ENCODE peak calls at places on chromosomes 11 and 22, in ten cellular contexts. C, O, I, E, A, M, D, H, K and G are unnamed samples.

GRCh38 chr11:10669258-10670033 is 24.1 kb downstream of the IRAG1 start:
- DNase-seq in M (peak), O (no peak), K (no peak), E (no peak), A (peak), I (no peak), D (no peak), C (no peak), H (peak), G (no peak)

GRCh38 chr22:17171016-17171312 is 11.9 kb upstream of the HDHD5 start:
- DNase-seq in K (no peak), M (no peak), H (no peak), I (no peak), A (no peak), D (no peak), O (no peak), C (no peak), E (no peak), G (no peak)

GRCh38 chr11:33043221-33043833 is 4.0 kb downstream of the TCP11L1 start:
- DNase-seq in H (no peak), C (no peak), E (no peak), O (no peak), I (no peak), K (no peak), M (peak), D (no peak), A (no peak), G (no peak)

GRCh38 chr11:59556115-59556882 is 45.0 kb downstream of the OR4D9 start:
- DNase-seq in M (peak), I (no peak), A (peak), O (peak), C (peak), K (peak), E (no peak), D (peak), H (peak), G (peak)

GRCh38 chr11:125404811-125405481 is 91.1 kb downstream of the FEZ1 start:
- DNase-seq in I (peak), A (no peak), C (peak), E (peak), O (peak), M (no peak), H (peak), D (peak), K (peak), G (peak)

GRCh38 chr11:46912526-46913150 is 5.7 kb downstream of the LRP4 start:
- DNase-seq in M (no peak), C (no peak), E (no peak), I (no peak), H (peak), O (peak), A (no peak), D (no peak), K (no peak), G (peak)

GRCh38 chr11:128728767-128729587 is 35.1 kb downstream of the FLI1 start:
- DNase-seq in I (no peak), M (no peak), A (no peak), E (no peak), O (no peak), D (no peak), H (no peak), C (no peak), K (no peak), G (no peak)

GRCh38 chr22:31652911-31653684 is 8.9 kb downstream of the PISD start:
- DNase-seq in C (no peak), H (peak), K (no peak), A (no peak), I (no peak), D (no peak), M (no peak), O (no peak), E (no peak), G (no peak)

GRCh38 chr11:103631841-103632240 is 404.6 kb upstream of the DDI1 start:
- DNase-seq in M (no peak), K (no peak), I (no peak), D (no peak), O (no peak), H (no peak), A (no peak), C (no peak), E (no peak), G (no peak)

DNA sequence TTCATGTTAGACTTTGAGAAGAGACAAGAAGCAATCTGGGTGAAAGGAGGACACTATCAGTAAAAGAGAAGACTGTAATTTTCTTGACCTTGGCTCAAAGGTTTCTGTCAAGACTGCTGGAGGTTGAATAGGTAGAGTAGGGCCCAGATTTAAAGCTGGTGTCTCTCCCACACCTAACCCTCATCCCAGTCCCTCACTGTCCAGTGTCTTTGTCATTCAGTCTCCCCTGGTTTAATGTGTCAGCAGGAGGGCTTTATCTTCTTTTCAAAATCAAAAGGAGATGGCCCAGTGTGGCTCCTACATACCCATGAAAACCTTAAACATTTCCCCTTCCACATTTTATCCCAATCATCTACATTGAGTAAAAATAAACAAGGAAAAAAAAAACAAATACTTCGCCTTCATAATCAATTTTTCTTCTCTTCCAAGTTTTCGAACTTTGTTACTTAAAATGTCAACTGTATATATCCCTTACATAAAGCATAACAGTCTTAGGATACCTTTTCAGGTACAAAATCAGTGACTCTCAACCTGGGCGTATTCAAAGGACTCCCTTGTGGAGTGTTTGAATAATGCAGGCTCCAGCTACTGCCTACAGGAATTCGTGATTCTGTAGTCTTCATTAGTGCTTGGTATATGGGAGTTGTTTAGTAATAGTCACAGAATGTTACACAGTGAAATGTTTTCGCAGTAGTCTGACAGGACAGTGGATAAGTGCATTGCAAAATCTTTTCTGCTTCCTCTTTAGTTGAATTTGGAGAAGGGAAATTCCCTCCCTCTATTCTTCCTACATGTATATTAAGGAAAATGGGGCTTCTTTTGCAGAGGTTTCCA is 87.2 kb downstream of the FAT3 start:
- DNase-seq in M (no peak), D (no peak), I (no peak), C (no peak), K (no peak), E (no peak), H (no peak), O (no peak), A (no peak), G (no peak)
- TF ChIP-seq CTCF in M (no peak), D (no peak), I (no peak), C (peak), K (no peak), E (no peak), H (no peak), O (no peak), A (no peak), G (peak)

GRCh38 chr11:130449996-130450419 is 1.6 kb downstream of the ADAMTS15 start:
- DNase-seq in H (peak), M (peak), K (no peak), O (peak), I (peak), D (peak), C (no peak), A (no peak), E (peak), G (peak)
- TF ChIP-seq CTCF in H (peak), M (peak), K (no peak), O (peak), I (peak), D (peak), C (peak), A (peak), E (peak), G (peak)

GRCh38 chr22:22593964-22594656 is 35.0 kb upstream of the PRAME start:
- DNase-seq in E (no peak), I (peak), M (no peak), H (peak), K (peak), D (no peak), O (peak), C (no peak), A (no peak), G (peak)

GRCh38 chr22:22593250-22593649 is 34.2 kb upstream of the PRAME start:
- DNase-seq in E (no peak), M (no peak), I (no peak), D (no peak), O (no peak), C (no peak), A (no peak), K (no peak), H (no peak), G (no peak)

GRCh38 chr22:22590136-22590891 is 31.2 kb upstream of the PRAME start:
- DNase-seq in O (no peak), A (no peak), K (no peak), D (no peak), E (no peak), M (no peak), I (no peak), H (no peak), C (no peak), G (no peak)

GRCh38 chr22:22588485-22589164 is 29.6 kb upstream of the PRAME start:
- DNase-seq in I (no peak), H (no peak), D (no peak), K (no peak), M (no peak), O (no peak), A (no peak), E (no peak), C (no peak), G (no peak)

DNA sequence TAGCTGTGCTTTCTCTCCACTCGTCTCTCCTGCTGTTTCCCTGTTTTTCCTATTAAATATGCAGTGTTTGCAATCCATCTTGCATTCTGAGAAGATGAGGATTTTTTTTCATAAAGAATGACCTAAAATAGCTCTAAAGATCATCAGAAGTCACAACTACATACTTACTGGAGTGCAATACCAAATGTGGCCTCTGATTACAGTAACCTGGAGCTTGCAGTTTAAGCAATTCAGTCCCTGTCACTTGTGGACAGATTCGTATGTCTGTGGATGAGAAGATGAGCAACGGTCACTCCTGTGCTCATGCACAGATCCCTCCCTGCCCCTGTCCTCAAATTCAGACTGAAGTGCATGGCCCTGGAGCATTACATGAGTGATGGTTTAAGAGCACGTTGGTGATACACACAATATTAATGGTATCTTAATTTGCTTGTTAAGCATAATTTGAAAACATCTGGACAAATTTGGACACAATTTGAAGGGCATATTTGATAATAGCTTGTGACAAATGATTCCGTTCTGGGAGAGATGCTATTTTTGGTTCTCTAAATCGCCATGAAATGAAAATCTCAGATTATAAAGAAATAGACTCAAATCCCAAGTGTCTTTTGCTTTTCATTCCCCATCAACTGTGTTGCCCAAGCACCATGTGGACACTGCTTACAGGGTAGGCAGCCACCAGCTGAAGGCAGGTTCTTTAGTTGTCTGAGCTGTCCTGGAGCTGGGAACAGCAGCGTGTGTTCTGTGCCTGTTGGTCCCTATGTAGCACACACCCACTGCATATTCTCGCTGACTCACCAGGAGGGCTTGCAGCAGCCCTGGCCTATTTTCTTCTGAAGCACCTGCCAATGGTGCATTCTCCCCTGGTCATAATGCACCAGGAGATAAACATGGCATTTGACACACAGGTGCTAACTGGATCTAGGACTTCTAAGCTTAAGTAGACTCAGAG is 32.6 kb upstream of the PRAME start:
- DNase-seq in D (no peak), H (no peak), M (no peak), A (no peak), O (no peak), I (no peak), E (no peak), C (no peak), K (no peak), G (no peak)
- TF ChIP-seq CTCF in D (no peak), H (no peak), M (no peak), A (no peak), O (peak), I (no peak), E (no peak), C (no peak), K (peak), G (peak)

GRCh38 chr11:19395050-19395449 is 154.3 kb upstream of the E2F8 start:
- DNase-seq in O (no peak), M (no peak), H (no peak), A (no peak), D (no peak), C (no peak), I (no peak), E (no peak), K (no peak), G (no peak)

GRCh38 chr11:19400296-19400695 is 159.6 kb upstream of the E2F8 start:
- DNase-seq in M (no peak), K (no peak), I (no peak), H (no peak), E (no peak), A (no peak), D (no peak), O (no peak), C (no peak), G (no peak)

GRCh38 chr11:19394525-19395016 is 153.8 kb upstream of the E2F8 start:
- DNase-seq in M (no peak), H (no peak), A (no peak), K (no peak), E (no peak), D (no peak), O (no peak), I (no peak), C (no peak), G (no peak)

GRCh38 chr11:19398273-19398672 is 157.5 kb upstream of the E2F8 start:
- DNase-seq in H (no peak), O (no peak), E (no peak), A (no peak), D (no peak), I (no peak), C (no peak), K (no peak), M (no peak), G (no peak)

DNA sequence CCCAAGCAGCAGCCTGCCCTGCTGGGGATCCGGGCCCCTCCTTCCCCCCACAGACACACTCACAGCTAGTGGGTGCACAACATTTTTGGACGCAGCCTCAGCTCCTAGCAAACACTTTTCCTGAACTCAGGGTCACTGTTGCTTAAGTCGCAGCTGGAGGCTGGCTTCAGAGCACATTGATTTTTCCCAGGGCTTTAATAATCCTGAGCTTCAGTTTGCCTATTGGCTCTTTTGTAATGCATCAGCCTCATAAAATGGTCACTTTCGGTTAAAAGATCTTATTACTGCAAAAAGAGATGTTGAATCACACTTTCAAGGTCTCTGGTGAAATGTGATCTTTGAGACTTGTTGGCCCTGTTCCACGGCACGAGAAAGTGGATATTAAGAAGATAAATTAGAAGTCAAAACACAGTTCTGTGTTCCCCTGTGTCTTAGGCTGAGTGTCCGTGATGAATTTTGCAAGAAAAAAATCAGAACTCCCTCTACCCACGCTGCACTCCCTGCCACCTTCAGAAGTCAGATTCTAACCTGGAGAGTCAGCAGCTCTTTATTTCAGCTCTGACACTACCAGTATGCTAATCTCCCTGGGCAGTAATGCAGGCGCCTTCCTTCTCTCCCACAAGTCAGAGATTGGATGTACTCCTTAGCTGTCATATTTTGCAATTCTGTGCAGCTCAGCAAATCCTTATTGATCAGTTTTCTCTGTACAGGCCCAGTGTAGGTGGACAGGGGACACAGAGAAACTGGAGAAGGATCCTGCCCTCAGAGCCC is 158.2 kb upstream of the E2F8 start:
- DNase-seq in H (peak), C (no peak), M (peak), O (no peak), A (peak), D (peak), I (peak), K (no peak), E (peak), G (no peak)
- TF ChIP-seq CTCF in H (no peak), C (no peak), M (no peak), O (no peak), A (no peak), D (no peak), I (no peak), K (no peak), E (no peak), G (no peak)

DNA sequence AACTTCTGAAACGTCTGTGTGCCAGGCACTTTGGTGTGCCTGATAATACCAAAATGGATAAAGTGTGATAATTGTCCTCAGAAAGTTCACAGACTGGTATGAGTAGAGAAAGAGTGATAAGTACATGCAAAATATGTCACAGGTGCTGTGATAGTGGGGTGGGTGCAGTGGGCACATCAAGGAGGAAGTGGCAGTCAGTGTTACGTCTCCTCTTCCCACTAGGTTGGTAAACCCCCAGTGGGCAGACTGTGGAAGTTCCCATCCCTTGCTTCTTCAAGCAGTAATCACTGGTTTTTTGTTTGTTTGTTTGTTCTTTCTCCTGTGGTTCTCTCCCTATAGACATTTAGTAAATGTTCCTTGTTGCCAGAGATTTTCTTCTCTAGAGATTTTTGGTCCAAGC is 5.4 kb downstream of the RNF121 start:
- DNase-seq in M (no peak), I (no peak), H (no peak), C (no peak), E (no peak), A (no peak), O (no peak), K (no peak), D (no peak), G (no peak)
- TF ChIP-seq CTCF in M (no peak), I (no peak), H (no peak), C (no peak), E (no peak), A (no peak), O (no peak), K (no peak), D (no peak), G (no peak)

DNA sequence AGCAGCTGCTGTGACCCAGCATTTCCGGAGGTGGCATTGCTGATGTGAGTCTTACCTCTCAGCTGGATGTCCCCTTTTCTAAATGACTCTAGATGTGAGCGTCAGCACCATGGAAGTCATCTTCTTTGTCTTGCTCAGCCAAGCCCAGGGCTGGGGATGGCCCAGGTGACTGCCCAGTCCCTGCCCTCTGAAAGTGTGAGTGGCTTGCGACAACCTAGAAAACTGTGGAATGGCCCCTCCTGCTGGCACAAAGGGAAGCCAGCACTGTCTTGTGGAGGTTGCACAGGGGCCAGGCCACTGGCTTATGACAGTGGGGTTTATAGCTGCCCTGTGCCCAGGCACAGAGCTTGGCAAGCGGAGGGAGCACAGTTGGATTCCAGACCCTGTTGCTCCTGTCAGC is 6.2 kb downstream of the TUB start:
- DNase-seq in A (no peak), D (no peak), E (no peak), I (no peak), O (peak), H (no peak), M (no peak), K (no peak), C (no peak), G (no peak)
- TF ChIP-seq CTCF in A (peak), D (no peak), E (peak), I (no peak), O (peak), H (peak), M (no peak), K (no peak), C (no peak), G (no peak)

GRCh38 chr11:111299111-111300026 is 1.0 kb downstream of the POU2AF3 start:
- DNase-seq in A (no peak), E (peak), C (no peak), O (peak), D (peak), M (peak), H (peak), I (peak), K (peak), G (peak)
- TF ChIP-seq CTCF in A (peak), E (peak), C (peak), O (peak), D (peak), M (peak), H (peak), I (peak), K (peak), G (peak)

GRCh38 chr11:62242021-62242420 is at the start of gene SCGB1D2:
- DNase-seq in C (no peak), K (peak), D (no peak), I (no peak), A (no peak), E (peak), M (no peak), H (no peak), O (no peak), G (no peak)

GRCh38 chr11:62241095-62241494 is 944 bp upstream of the SCGB1D2 start:
- DNase-seq in O (no peak), M (no peak), C (no peak), H (no peak), E (no peak), K (no peak), I (no peak), A (no peak), D (no peak), G (no peak)

GRCh38 chr11:62245271-62245753 is 3.3 kb downstream of the SCGB1D2 start:
- DNase-seq in M (peak), O (peak), A (no peak), K (peak), I (peak), H (peak), E (no peak), D (no peak), C (peak), G (no peak)
- TF ChIP-seq CTCF in M (no peak), O (peak), A (peak), K (no peak), I (no peak), H (peak), E (no peak), D (no peak), C (no peak), G (no peak)